ENCODE peak calls at places on chromosomes 11 and 22, in six cellular contexts. S is uterus; Y is esophagus squamous epithelium; J is CD4-positive, alpha-beta T cell; X is AG04450; B is glutamatergic neuron. A is an unnamed sample.

GRCh38 chr11:40129276-40129675 is 1330.2 kb downstream of the LRRC4C start:
- DNase-seq in S (no peak), Y (no peak), J (no peak), X (no peak), B (no peak), A (peak)

GRCh38 chr22:19892249-19892879 is 37.7 kb upstream of the GNB1L start:
- DNase-seq in S (peak), Y (no peak), J (peak), X (no peak), B (no peak), A (peak)

GRCh38 chr11:64233913-64234839 is at the start of gene VEGFB:
- DNase-seq in S (peak), Y (no peak), J (peak), X (no peak), B (no peak), A (peak)

GRCh38 chr11:66651011-66651410 is 12.5 kb downstream of the RBM4 start:
- DNase-seq in S (no peak), Y (no peak), J (no peak), X (no peak), B (no peak), A (no peak)

GRCh38 chr22:50261615-50262459 is at the start of gene MAPK12:
- DNase-seq in S (no peak), Y (no peak), J (no peak), X (no peak), B (peak), A (peak)

GRCh38 chr11:129598378-129598777 is 217.3 kb upstream of the TMEM45B start:
- DNase-seq in S (no peak), Y (no peak), J (no peak), X (no peak), B (no peak), A (no peak)

GRCh38 chr22:42847110-42847509 is 10.0 kb downstream of the ARFGAP3 start:
- DNase-seq in S (no peak), Y (no peak), J (no peak), X (no peak), B (no peak), A (no peak)

GRCh38 chr11:1888347-1888753 is 3.3 kb downstream of the PRR33 start:
- DNase-seq in S (no peak), Y (no peak), J (no peak), X (no peak), B (no peak), A (no peak)

GRCh38 chr11:100716848-100717247 is 29.8 kb downstream of the ARHGAP42 start:
- DNase-seq in S (no peak), Y (no peak), J (no peak), X (no peak), B (no peak), A (no peak)

GRCh38 chr11:8683115-8683807 is 669 bp downstream of the RPL27A start:
- DNase-seq in S (no peak), Y (no peak), J (peak), X (no peak), B (no peak), A (no peak)

GRCh38 chr22:48837341-48837935 is 990.2 kb downstream of the BRD1 start:
- DNase-seq in S (no peak), Y (no peak), J (no peak), X (no peak), B (no peak), A (no peak)

GRCh38 chr22:39299829-39300178 is 19.6 kb downstream of the RPL3 start:
- DNase-seq in S (no peak), Y (no peak), J (no peak), X (no peak), B (no peak), A (peak)

GRCh38 chr22:27405672-27406388 is 395.7 kb downstream of the MN1 start:
- DNase-seq in S (no peak), Y (no peak), J (no peak), X (no peak), B (peak), A (peak)

GRCh38 chr11:95549276-95549675 is 240.3 kb downstream of the FAM76B start:
- DNase-seq in S (no peak), Y (no peak), J (no peak), X (no peak), B (no peak), A (no peak)

GRCh38 chr11:74755395-74755995 is 6.8 kb downstream of the RNF169 start:
- DNase-seq in S (no peak), Y (no peak), J (no peak), X (no peak), B (no peak), A (no peak)

GRCh38 chr11:8818421-8818820 is 92.6 kb upstream of the AKIP1 start:
- DNase-seq in S (no peak), Y (no peak), J (no peak), X (no peak), B (no peak), A (no peak)

GRCh38 chr11:43935131-43935979 is 7.1 kb upstream of the C11orf96 start:
- DNase-seq in S (no peak), Y (no peak), J (no peak), X (no peak), B (no peak), A (no peak)

GRCh38 chr11:1226981-1227550 is 4.2 kb downstream of the MUC5B start:
- DNase-seq in S (no peak), Y (no peak), J (no peak), X (no peak), B (peak), A (no peak)

GRCh38 chr11:69233761-69234136 is 60.2 kb upstream of the MYEOV start:
- DNase-seq in S (no peak), Y (no peak), J (no peak), X (no peak), B (no peak), A (no peak)

GRCh38 chr11:114848027-114848426 is 169.7 kb downstream of the NXPE2 start:
- DNase-seq in S (no peak), Y (no peak), J (no peak), X (no peak), B (no peak), A (no peak)

GRCh38 chr22:39958916-39959639 is 1.1 kb upstream of the TMA7B start:
- DNase-seq in S (no peak), Y (no peak), J (no peak), X (no peak), B (no peak), A (no peak)

GRCh38 chr11:78248191-78248590 is 59.5 kb downstream of the USP35 start:
- DNase-seq in S (no peak), Y (no peak), J (no peak), X (no peak), B (no peak), A (no peak)

GRCh38 chr11:88348870-88349269 is 11.3 kb upstream of the CTSC start:
- DNase-seq in S (no peak), Y (no peak), J (no peak), X (peak), B (no peak), A (no peak)

DNA sequence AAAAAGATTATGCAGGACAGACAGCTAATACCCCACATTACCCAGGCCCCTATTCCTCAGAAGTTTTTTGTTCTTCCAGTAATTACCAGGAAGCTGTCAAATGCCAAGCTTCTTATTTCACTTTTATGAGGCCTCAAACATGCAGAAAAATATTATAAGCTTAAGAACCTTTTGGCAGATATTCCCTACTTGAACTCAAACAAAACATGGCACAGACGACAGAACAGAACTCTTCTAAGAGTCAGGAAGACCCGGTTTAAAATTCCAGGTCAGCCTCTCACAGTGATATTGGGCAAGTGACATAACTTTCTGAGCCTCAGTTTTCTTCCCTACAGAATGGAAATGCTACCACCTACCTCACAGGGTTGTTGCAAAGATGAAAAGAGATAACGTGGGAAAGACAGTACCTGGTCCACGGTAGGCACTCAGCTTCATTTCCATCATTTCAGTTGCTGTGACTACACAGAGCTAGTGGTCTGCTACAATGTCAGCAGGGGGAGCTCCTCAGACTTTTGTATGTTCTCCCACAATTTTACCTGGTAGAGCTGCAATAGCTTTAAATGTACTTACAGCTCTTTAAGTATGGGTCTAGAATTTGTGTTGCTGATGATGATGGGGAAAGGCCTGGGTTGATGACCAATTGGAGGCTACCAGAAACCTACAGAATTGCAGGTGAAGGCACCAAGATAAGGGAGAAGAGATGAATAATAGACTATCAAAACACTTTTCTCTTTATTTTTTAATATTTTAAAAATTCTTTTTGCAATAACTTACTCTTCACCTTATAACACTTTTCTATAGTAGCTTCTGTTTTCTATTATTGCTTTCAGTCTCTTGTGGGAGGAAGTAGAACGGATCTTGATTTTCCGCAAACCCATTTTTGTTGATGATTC is 98.3 kb upstream of the CHRM4 start:
- DNase-seq in S (no peak), Y (no peak), J (peak), X (peak), B (peak), A (peak)
- TF ChIP-seq CTCF in S (peak), Y (peak), J (peak), X (peak), B (peak), A (peak)

DNA sequence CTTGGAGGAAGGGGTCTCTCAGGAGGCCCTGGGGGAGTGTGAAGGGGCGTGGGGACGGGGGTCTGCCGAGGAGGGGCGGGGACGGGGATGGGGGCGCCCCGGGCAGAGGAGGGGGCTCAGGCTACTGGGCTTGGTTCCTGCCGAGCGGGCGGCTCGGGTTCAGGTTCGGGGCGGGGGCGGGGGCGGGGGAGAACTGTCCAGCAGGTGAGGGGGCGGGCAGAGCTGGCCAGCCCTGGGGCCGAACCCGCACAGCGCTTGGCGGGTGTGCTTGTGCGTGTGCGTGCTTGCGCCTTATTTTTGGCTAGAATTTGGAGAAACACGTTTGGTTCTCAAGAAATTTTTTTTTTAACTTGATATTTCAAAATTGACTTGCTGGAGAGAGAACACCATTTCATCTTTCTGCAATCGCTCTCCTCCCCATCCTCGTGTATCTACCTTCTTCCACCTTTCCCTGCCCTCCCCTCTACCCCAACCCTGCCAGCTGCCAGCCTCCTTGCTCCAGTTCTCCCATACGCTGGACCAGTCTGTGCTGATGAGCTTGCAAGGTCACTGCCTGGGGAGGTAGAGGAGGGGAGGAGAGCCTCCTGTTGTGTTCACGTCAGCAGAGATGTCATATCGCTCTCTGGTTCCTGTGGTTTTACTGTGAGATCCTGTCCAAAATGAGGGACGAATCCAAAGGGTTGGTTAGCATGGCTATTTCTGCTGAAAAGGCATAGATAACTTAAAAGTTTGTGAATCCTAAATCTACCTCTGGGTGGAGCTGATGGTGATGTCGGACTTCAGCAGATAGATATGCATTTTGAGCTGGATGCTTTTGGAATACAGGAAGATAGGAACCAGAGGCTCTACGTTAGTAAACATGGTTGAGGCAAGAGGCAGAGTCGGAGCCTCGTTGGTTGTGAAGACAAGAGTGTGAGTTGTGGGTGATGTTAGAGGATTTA is 668 bp downstream of the MADD start:
- DNase-seq in S (peak), Y (no peak), J (no peak), X (no peak), B (peak), A (no peak)
- TF ChIP-seq CTCF in S (no peak), Y (no peak), J (no peak), X (peak), B (no peak), A (no peak)

GRCh38 chr22:32904044-32904443 is 102.5 kb downstream of the TIMP3 start:
- DNase-seq in S (peak), Y (no peak), J (no peak), X (no peak), B (peak), A (no peak)

GRCh38 chr22:32900856-32901255 is 99.4 kb downstream of the TIMP3 start:
- DNase-seq in S (no peak), Y (no peak), J (no peak), X (no peak), B (no peak), A (no peak)

GRCh38 chr22:32905400-32905799 is 103.9 kb downstream of the TIMP3 start:
- DNase-seq in S (no peak), Y (no peak), J (no peak), X (no peak), B (no peak), A (no peak)

GRCh38 chr22:32897400-32897799 is 95.9 kb downstream of the TIMP3 start:
- DNase-seq in S (no peak), Y (no peak), J (no peak), X (no peak), B (no peak), A (no peak)

GRCh38 chr22:32901925-32902324 is 100.4 kb downstream of the TIMP3 start:
- DNase-seq in S (no peak), Y (no peak), J (no peak), X (no peak), B (no peak), A (no peak)
- TF ChIP-seq CTCF in S (no peak), Y (no peak), J (no peak), X (no peak), B (no peak), A (no peak)

GRCh38 chr11:17864478-17864941 is 129.9 kb downstream of the KCNC1 start:
- DNase-seq in S (no peak), Y (no peak), J (no peak), X (no peak), B (no peak), A (no peak)
- TF ChIP-seq CTCF in S (no peak), Y (peak), J (no peak), X (peak), B (peak), A (peak)

GRCh38 chr11:118882489-118882888 is 1.2 kb upstream of the CXCR5 start:
- DNase-seq in S (no peak), Y (no peak), J (no peak), X (no peak), B (no peak), A (no peak)

GRCh38 chr11:118878187-118878586 is 5.5 kb upstream of the CXCR5 start:
- DNase-seq in S (no peak), Y (no peak), J (no peak), X (no peak), B (no peak), A (no peak)

GRCh38 chr11:118883004-118883367 is 706 bp upstream of the CXCR5 start:
- DNase-seq in S (no peak), Y (no peak), J (no peak), X (no peak), B (no peak), A (no peak)

GRCh38 chr11:118883368-118884071 is at the start of gene CXCR5:
- DNase-seq in S (no peak), Y (no peak), J (peak), X (no peak), B (no peak), A (peak)

DNA sequence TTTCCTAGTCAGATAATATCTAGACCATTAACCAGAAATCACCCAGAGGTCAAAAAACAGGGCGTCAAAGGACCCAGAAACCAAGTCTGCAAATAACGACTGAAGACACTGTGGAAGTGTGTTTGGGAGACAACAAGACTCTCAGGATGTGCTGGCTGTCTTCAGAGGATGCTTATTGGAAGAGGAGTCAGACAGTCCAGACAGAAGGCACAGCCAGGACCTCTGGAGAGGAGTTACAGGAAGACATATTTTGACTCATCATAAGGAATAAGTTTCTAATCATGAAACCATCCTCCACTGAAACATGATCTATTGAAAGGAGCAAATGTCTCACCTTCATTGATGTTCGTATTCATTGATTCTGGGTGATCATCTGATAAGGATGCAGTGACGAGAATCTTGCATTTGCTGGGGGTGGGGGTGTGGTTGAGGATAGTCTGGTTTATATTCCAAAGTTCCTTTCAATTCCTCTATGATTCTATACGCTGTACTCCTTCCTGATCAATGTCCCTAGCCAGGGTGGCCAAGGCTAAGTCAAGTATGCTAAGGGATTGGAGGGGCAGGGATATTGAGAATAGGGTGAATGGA is 2.5 kb upstream of the CXCR5 start:
- DNase-seq in S (no peak), Y (no peak), J (no peak), X (no peak), B (no peak), A (no peak)
- TF ChIP-seq CTCF in S (no peak), Y (no peak), J (no peak), X (no peak), B (no peak), A (no peak)

GRCh38 chr11:57340228-57340627 is 2.1 kb downstream of the P2RX3 start:
- DNase-seq in S (no peak), Y (no peak), J (no peak), X (no peak), B (peak), A (no peak)
- TF ChIP-seq CTCF in S (no peak), Y (no peak), J (no peak), X (no peak), B (no peak), A (no peak)

DNA sequence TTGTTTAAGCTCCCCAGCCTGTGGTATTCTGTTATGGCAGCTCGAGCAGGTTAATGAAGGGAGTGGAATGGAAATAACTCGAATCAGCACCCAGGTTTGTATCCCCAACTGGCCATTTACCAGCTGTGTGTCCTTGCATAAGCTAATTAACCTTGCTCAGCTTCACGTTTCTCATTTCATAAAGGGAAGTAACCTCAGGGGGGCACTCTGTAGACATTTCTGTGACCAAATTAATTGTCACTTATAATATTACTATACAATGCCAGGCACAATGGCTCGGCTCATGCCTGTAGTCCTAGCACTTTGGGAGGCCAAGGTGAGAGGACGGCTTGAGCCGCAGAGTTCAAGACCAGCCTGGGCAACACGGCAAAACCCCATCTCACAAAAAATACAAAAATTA is 13.8 kb downstream of the ADA2 start:
- DNase-seq in S (no peak), Y (no peak), J (no peak), X (no peak), B (no peak), A (no peak)
- TF ChIP-seq CTCF in S (no peak), Y (no peak), J (no peak), X (no peak), B (no peak), A (no peak)

GRCh38 chr22:21446128-21446826 is 20.9 kb upstream of the TMEM191C start:
- DNase-seq in S (peak), Y (no peak), J (no peak), X (no peak), B (peak), A (no peak)

GRCh38 chr22:21446827-21447690 is 20.1 kb upstream of the TMEM191C start:
- DNase-seq in S (peak), Y (no peak), J (no peak), X (no peak), B (peak), A (no peak)

GRCh38 chr22:21448627-21449416 is 18.4 kb upstream of the TMEM191C start:
- DNase-seq in S (peak), Y (no peak), J (no peak), X (no peak), B (peak), A (no peak)

GRCh38 chr22:21449531-21450319 is 17.5 kb upstream of the TMEM191C start:
- DNase-seq in S (peak), Y (no peak), J (no peak), X (no peak), B (peak), A (no peak)

DNA sequence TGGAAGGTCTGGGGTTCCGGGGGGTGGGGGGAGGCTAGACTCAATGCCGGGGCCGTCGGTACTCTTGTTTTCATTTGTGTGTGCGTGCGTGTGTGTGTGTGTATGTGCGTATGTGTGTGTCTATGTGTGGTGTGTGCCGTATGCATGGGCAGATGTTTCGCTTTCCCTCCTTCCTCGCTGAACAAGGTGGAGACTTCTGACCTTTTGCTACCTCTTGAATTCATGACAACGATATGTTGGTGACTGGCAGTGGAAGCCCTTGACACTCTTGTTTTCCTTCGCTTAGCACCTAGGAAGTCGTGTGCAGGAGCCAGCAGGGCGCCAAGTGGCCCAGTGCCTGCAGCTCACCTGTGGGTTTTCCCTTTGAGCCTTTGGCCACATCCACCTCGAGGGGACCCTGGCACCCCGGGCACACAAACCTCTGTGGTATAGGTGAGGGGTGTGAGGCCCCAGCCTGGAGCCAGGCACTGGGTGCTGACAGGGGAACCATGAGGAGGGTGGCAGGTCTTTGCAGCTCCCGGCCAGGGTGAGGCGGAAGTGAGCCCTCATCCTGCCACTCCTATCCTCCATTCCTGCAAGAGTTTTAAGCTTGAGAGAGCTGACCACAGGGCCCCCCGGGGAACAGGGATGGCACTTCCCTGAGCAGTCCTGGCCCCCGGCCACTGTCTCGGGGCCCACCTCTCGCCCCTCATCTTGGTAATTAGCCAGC is 19.3 kb upstream of the TMEM191C start:
- DNase-seq in S (peak), Y (no peak), J (no peak), X (no peak), B (peak), A (no peak)
- TF ChIP-seq CTCF in S (no peak), Y (no peak), J (no peak), X (no peak), B (no peak), A (no peak)

A was measured in GM13976.